ENCODE peak calls at places on chromosome 18, in ten cellular contexts. W is psoas muscle, E is AG04450, K is neuronal stem cell, O is A549, R is lower lobe of right lung, P is HepG2, I is OCI-LY7, S is PC-9, Z is astrocyte of the spinal cord. T is an unnamed sample.

GRCh38 chr18:34493566-34494358 is 216.3 kb upstream of the DTNA start:
- DNase-seq in R (peak), E (no peak), P (peak), I (no peak), O (no peak), S (no peak), K (peak), Z (peak), W (peak), T (no peak)

GRCh38 chr18:25561923-25562322 is 210.0 kb upstream of the ZNF521 start:
- DNase-seq in I (peak), K (peak), W (no peak), E (peak), Z (peak), R (no peak), S (no peak), O (peak), P (peak), T (peak)

GRCh38 chr18:29188760-29189159 is 1011.8 kb upstream of the CDH2 start:
- DNase-seq in R (no peak), S (no peak), I (no peak), P (no peak), K (no peak), E (no peak), O (no peak), W (no peak), Z (no peak), T (no peak)

GRCh38 chr18:44876024-44876423 is 195.3 kb downstream of the SETBP1 start:
- DNase-seq in I (no peak), O (no peak), K (no peak), W (no peak), S (no peak), P (no peak), R (no peak), Z (no peak), E (no peak), T (no peak)

GRCh38 chr18:58733866-58734265 is 62.6 kb downstream of the MALT1 start:
- DNase-seq in I (no peak), Z (no peak), P (no peak), W (no peak), E (no peak), O (no peak), R (no peak), S (no peak), K (no peak), T (no peak)

GRCh38 chr18:24060644-24061043 is 46.1 kb downstream of the TTC39C start:
- DNase-seq in E (no peak), P (peak), O (no peak), K (no peak), W (no peak), Z (no peak), S (no peak), I (no peak), R (no peak), T (no peak)

GRCh38 chr18:48826806-48827205 is 124.0 kb downstream of the SMAD7 start:
- DNase-seq in P (no peak), W (peak), O (no peak), K (no peak), S (no peak), Z (no peak), I (no peak), R (peak), E (no peak), T (no peak)

GRCh38 chr18:61967242-61967891 is 74.6 kb upstream of the RNF152 start:
- DNase-seq in I (no peak), R (no peak), E (no peak), S (no peak), P (no peak), W (no peak), K (no peak), Z (no peak), O (no peak), T (no peak)

GRCh38 chr18:47883771-47884413 is 46.6 kb downstream of the SMAD2 start:
- DNase-seq in O (no peak), W (no peak), K (no peak), S (no peak), Z (peak), E (no peak), R (no peak), I (no peak), P (no peak), T (no peak)

GRCh38 chr18:77557030-77557429 is 307.4 kb downstream of the GALR1 start:
- DNase-seq in Z (peak), O (no peak), S (no peak), R (no peak), K (peak), P (no peak), E (no peak), W (no peak), I (no peak), T (no peak)

GRCh38 chr18:1914489-1914888 is 656.8 kb downstream of the METTL4 start:
- DNase-seq in E (no peak), I (peak), R (no peak), P (peak), K (no peak), S (no peak), Z (peak), W (no peak), O (peak), T (no peak)

GRCh38 chr18:74571895-74572680 is 25.6 kb upstream of the ZNF407 start:
- DNase-seq in Z (no peak), P (no peak), W (no peak), O (no peak), I (no peak), K (no peak), R (no peak), S (no peak), E (no peak), T (no peak)

GRCh38 chr18:46002934-46003333 is 35.8 kb upstream of the EPG5 start:
- DNase-seq in Z (no peak), R (no peak), W (no peak), P (no peak), I (no peak), E (no peak), S (no peak), O (no peak), K (no peak), T (no peak)

GRCh38 chr18:59096098-59096779 is 43.4 kb upstream of the SEC11C start:
- DNase-seq in I (no peak), S (no peak), Z (no peak), W (no peak), K (peak), R (no peak), O (no peak), E (no peak), P (peak), T (no peak)

GRCh38 chr18:42839408-42839807 is 276.1 kb downstream of the RIT2 start:
- DNase-seq in E (no peak), Z (no peak), P (no peak), R (no peak), S (no peak), K (no peak), O (no peak), I (no peak), W (no peak), T (no peak)

GRCh38 chr18:65753520-65753919 is 2.7 kb downstream of the CDH7 start:
- DNase-seq in R (no peak), P (peak), W (no peak), E (no peak), Z (peak), K (peak), I (peak), O (peak), S (no peak), T (no peak)

GRCh38 chr18:23689031-23689615 is at the start of gene LAMA3:
- DNase-seq in K (peak), P (no peak), S (peak), R (peak), O (peak), E (no peak), Z (peak), W (peak), I (no peak), T (peak)

GRCh38 chr18:75070625-75071483 is 138.1 kb downstream of the PTGR3 start:
- DNase-seq in W (no peak), Z (peak), E (peak), O (peak), P (peak), K (no peak), S (peak), I (peak), R (no peak), T (no peak)

GRCh38 chr18:36188912-36189311 is 1.6 kb downstream of the MOCOS start:
- DNase-seq in I (no peak), S (no peak), R (no peak), O (no peak), W (no peak), Z (no peak), P (no peak), K (no peak), E (no peak), T (no peak)
- H3K4me3 ChIP-seq in I (no peak), S (peak), R (no peak), O (peak), W (no peak), Z (no peak), P (peak), K (no peak), E (no peak), T (no peak)

GRCh38 chr18:7730682-7731081 is 163.6 kb downstream of the PTPRM start:
- DNase-seq in I (no peak), O (no peak), P (no peak), R (no peak), W (no peak), Z (no peak), K (no peak), S (no peak), E (no peak), T (no peak)

GRCh38 chr18:7726522-7726921 is 159.4 kb downstream of the PTPRM start:
- DNase-seq in E (no peak), O (no peak), K (no peak), I (no peak), W (no peak), Z (no peak), R (no peak), S (no peak), P (no peak), T (no peak)

GRCh38 chr18:7729858-7730257 is 162.7 kb downstream of the PTPRM start:
- DNase-seq in W (no peak), R (no peak), E (no peak), I (no peak), P (no peak), Z (no peak), S (no peak), O (no peak), K (no peak), T (no peak)

GRCh38 chr18:7727381-7728076 is 160.4 kb downstream of the PTPRM start:
- DNase-seq in K (no peak), E (no peak), S (no peak), W (no peak), P (no peak), I (no peak), Z (no peak), R (no peak), O (no peak), T (no peak)

DNA sequence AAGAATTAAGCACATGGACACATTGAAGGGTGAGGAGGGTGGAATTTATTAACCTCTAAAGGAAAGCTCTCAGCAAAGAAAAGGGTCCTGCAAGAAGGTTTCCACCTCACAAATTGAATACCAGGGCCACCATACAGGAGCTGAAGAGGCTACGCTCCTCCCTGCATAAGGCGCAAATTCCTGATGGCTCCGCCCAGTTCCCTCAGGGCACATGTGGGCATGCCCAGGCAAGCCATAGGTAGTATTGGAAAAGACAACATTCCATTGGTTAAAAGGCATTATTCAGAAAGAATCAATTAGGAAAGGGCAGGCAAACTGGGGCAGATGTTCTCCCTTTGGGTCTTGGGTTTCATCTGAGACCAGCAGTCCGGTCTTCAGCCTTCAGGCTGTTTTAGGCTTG is 161.2 kb downstream of the PTPRM start:
- DNase-seq in K (no peak), I (no peak), E (no peak), S (no peak), O (no peak), Z (no peak), P (no peak), W (no peak), R (no peak), T (no peak)
- H3K4me3 ChIP-seq in K (no peak), I (no peak), E (no peak), S (no peak), O (no peak), Z (no peak), P (no peak), W (no peak), R (no peak), T (no peak)

GRCh38 chr18:9139400-9140039 is 2.9 kb downstream of the ANKRD12 start:
- DNase-seq in K (no peak), Z (no peak), S (no peak), E (no peak), O (no peak), P (no peak), I (no peak), W (no peak), R (no peak), T (no peak)
- H3K4me3 ChIP-seq in K (no peak), Z (no peak), S (no peak), E (no peak), O (no peak), P (no peak), I (peak), W (peak), R (peak), T (no peak)

DNA sequence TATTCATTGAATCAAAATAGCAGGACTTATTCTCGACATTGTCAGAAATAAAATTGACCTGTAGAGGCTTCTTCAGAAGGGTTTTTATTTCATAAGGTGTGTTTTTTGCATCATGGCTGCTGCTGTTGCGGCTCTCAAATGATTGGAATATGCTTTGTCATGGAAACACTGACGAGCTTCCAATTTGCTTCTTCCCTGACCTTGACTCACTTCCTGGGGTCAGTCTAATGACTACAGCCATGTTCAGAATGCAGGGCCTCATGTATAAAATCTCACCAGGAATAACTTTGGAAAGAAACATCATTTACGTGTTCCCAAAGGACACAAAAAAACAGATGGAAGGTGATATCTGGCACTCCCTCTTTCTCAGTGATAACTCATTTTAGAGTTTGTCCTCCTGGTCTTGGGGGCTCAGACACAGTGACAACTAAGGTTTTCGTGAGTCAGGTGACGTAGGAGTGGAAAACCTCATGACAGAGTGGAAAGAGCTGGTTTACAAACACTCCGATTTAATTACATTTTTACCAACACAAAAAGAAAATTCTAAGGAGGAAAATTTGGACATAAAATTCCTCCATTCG is 467.0 kb upstream of the RAB12 start:
- DNase-seq in P (no peak), S (no peak), E (no peak), R (no peak), K (no peak), Z (peak), W (no peak), I (no peak), O (no peak), T (no peak)
- H3K4me3 ChIP-seq in P (no peak), S (no peak), E (no peak), R (no peak), K (no peak), Z (no peak), W (no peak), I (no peak), O (no peak), T (no peak)

GRCh38 chr18:54254265-54254758 is 15.0 kb upstream of the POLI start:
- DNase-seq in S (no peak), R (no peak), K (no peak), W (no peak), P (peak), Z (peak), E (no peak), I (no peak), O (peak), T (no peak)
- H3K4me3 ChIP-seq in S (peak), R (no peak), K (no peak), W (no peak), P (peak), Z (no peak), E (peak), I (no peak), O (peak), T (no peak)